ENCODE peak calls at places on chromosome 7, in eight cellular contexts. J is neuronal stem cell; O is right atrium auricular region; C is WERI-Rb-1; N is CD8-positive, alpha-beta T cell; H is endodermal cell; A is cardiac muscle cell; E is lower lobe of right lung. Y is an unnamed sample. For H3K9me3, the result is how much of the 10 kb centered on the place peaks cover.

GRCh38 chr7:24829787-24830186 is 72.5 kb upstream of the GSDME start:
- DNase-seq in O (no peak), C (no peak), N (no peak), H (no peak), J (no peak), A (peak), E (no peak), Y (no peak)

GRCh38 chr7:71482284-71482683 is 350.3 kb downstream of the GALNT17 start:
- DNase-seq in N (no peak), E (peak), H (no peak), C (no peak), A (no peak), O (no peak), J (no peak), Y (no peak)

GRCh38 chr7:20858913-20859312 is 72.2 kb upstream of the SP8 start:
- DNase-seq in C (no peak), A (no peak), E (no peak), O (no peak), N (no peak), H (no peak), J (no peak), Y (no peak)

GRCh38 chr7:106262268-106262881 is 22.4 kb downstream of the NAMPT start:
- DNase-seq in A (no peak), N (no peak), O (no peak), E (no peak), H (no peak), J (no peak), C (no peak), Y (no peak)

GRCh38 chr7:28354601-28355062 is 57.7 kb upstream of the CREB5 start:
- DNase-seq in A (peak), J (no peak), N (no peak), E (no peak), H (no peak), O (no peak), C (no peak), Y (no peak)

GRCh38 chr7:128940494-128941322 is 3.0 kb downstream of the IRF5 start:
- DNase-seq in O (no peak), N (no peak), C (no peak), J (no peak), E (peak), A (no peak), H (no peak), Y (peak)

GRCh38 chr7:6375346-6376101 is 72.2 kb downstream of the DAGLB start:
- DNase-seq in J (no peak), H (no peak), N (no peak), E (no peak), A (peak), O (no peak), C (no peak), Y (no peak)

GRCh38 chr7:70052691-70053090 is 454.4 kb downstream of the AUTS2 start:
- DNase-seq in C (no peak), E (no peak), H (no peak), A (peak), N (no peak), J (no peak), O (no peak), Y (no peak)

GRCh38 chr7:8724080-8724718 is 290.8 kb downstream of the NXPH1 start:
- DNase-seq in E (no peak), N (no peak), A (no peak), H (peak), O (no peak), C (peak), J (peak), Y (no peak)

GRCh38 chr7:135377171-135377570 is 132.7 kb downstream of the CNOT4 start:
- DNase-seq in C (no peak), H (no peak), E (no peak), A (no peak), J (no peak), N (no peak), O (no peak), Y (no peak)

GRCh38 chr7:109246330-109247077 is 676.8 kb downstream of the DNAJB9 start:
- DNase-seq in N (no peak), C (no peak), H (no peak), A (no peak), E (no peak), J (no peak), O (no peak), Y (no peak)

GRCh38 chr7:105913947-105914346 is 37.5 kb upstream of the ATXN7L1 start:
- DNase-seq in A (no peak), N (no peak), H (no peak), E (no peak), J (no peak), O (no peak), C (no peak), Y (no peak)

GRCh38 chr7:112533591-112533990 is 52.8 kb downstream of the LSMEM1 start:
- DNase-seq in J (no peak), H (no peak), A (no peak), O (no peak), C (no peak), N (no peak), E (no peak), Y (no peak)

GRCh38 chr7:12158334-12159060 is 52.6 kb upstream of the TMEM106B start:
- DNase-seq in O (no peak), N (no peak), H (no peak), J (no peak), E (no peak), C (no peak), A (peak), Y (no peak)

GRCh38 chr7:256461-256940 is 33.5 kb upstream of the FOXL3 start:
- DNase-seq in N (no peak), J (no peak), A (no peak), C (no peak), H (no peak), O (no peak), E (peak), Y (no peak)

GRCh38 chr7:20299647-20300312 is 30.9 kb upstream of the ITGB8 start:
- DNase-seq in O (no peak), E (no peak), J (no peak), N (no peak), C (no peak), H (no peak), A (peak), Y (no peak)

GRCh38 chr7:84399661-84400060 is 205.1 kb upstream of the SEMA3A start:
- DNase-seq in J (no peak), O (no peak), H (peak), E (no peak), A (no peak), N (no peak), C (no peak), Y (no peak)

GRCh38 chr7:133295484-133295883 is 42.6 kb downstream of the EXOC4 start:
- DNase-seq in N (no peak), A (no peak), C (no peak), E (no peak), O (no peak), J (no peak), H (no peak), Y (no peak)

GRCh38 chr7:28701731-28702130 is 256.4 kb downstream of the TRIL start:
- DNase-seq in A (no peak), O (no peak), C (no peak), J (no peak), E (no peak), H (no peak), N (no peak), Y (no peak)

GRCh38 chr7:98911936-98912335 is 33.6 kb downstream of the TRRAP start:
- DNase-seq in J (no peak), O (no peak), A (no peak), N (no peak), H (no peak), E (no peak), C (no peak), Y (no peak)

GRCh38 chr7:68984331-68984730 is 613.9 kb upstream of the AUTS2 start:
- DNase-seq in J (no peak), N (no peak), H (no peak), A (peak), O (no peak), C (no peak), E (no peak), Y (no peak)

GRCh38 chr7:112056409-112056808 is 149.8 kb downstream of the DOCK4 start:
- DNase-seq in H (no peak), O (no peak), C (peak), J (no peak), A (peak), E (no peak), N (no peak), Y (no peak)

GRCh38 chr7:2476776-2477446 is 713 bp upstream of the GRIFIN start:
- DNase-seq in E (no peak), J (no peak), O (no peak), A (no peak), N (no peak), H (peak), C (no peak), Y (no peak)

GRCh38 chr7:34124765-34125164 is 219.4 kb downstream of the BMPER start:
- DNase-seq in E (no peak), C (no peak), A (no peak), J (no peak), N (no peak), H (no peak), O (no peak), Y (no peak)

GRCh38 chr7:70470751-70471150 is 661.2 kb upstream of the GALNT17 start:
- DNase-seq in H (no peak), E (no peak), N (no peak), A (no peak), J (no peak), C (no peak), O (no peak), Y (no peak)

GRCh38 chr7:133704436-133704835 is 422.7 kb upstream of the LRGUK start:
- DNase-seq in H (no peak), C (no peak), J (no peak), N (no peak), A (no peak), E (no peak), O (no peak), Y (no peak)

GRCh38 chr7:92753614-92754013 is 82.8 kb downstream of the CDK6 start:
- DNase-seq in J (no peak), O (no peak), H (no peak), C (no peak), N (no peak), A (no peak), E (no peak), Y (no peak)

GRCh38 chr7:32658034-32658944 is 163.0 kb downstream of the AVL9 start:
- DNase-seq in J (no peak), N (no peak), A (peak), O (no peak), H (no peak), C (no peak), E (no peak), Y (no peak)

GRCh38 chr7:104848386-104848990 is 165.5 kb upstream of the KMT2E start:
- DNase-seq in J (peak), N (peak), H (peak), E (no peak), O (no peak), C (peak), A (peak), Y (no peak)

GRCh38 chr7:44235582-44236332 is 35.0 kb downstream of the YKT6 start:
- DNase-seq in A (no peak), E (no peak), O (no peak), N (no peak), C (peak), H (no peak), J (no peak), Y (no peak)

GRCh38 chr7:136555933-136556332 is 312.5 kb upstream of the CHRM2 start:
- DNase-seq in N (no peak), E (no peak), H (no peak), C (peak), A (no peak), J (no peak), O (no peak), Y (no peak)

GRCh38 chr7:24972166-24972477 is 7.9 kb downstream of the OSBPL3 start:
- DNase-seq in A (no peak), J (no peak), C (no peak), O (no peak), H (no peak), N (no peak), E (no peak), Y (no peak)

GRCh38 chr7:129462445-129462844 is 28.2 kb downstream of the STRIP2 start:
- DNase-seq in C (no peak), J (no peak), O (no peak), N (no peak), A (no peak), E (no peak), H (no peak), Y (no peak)

GRCh38 chr7:24756989-24757798 is at the start of gene GSDME:
- DNase-seq in H (peak), N (no peak), A (peak), J (peak), O (no peak), E (peak), C (peak), Y (peak)

GRCh38 chr7:112010994-112011393 is 195.2 kb downstream of the DOCK4 start:
- DNase-seq in J (no peak), O (no peak), A (no peak), E (no peak), N (no peak), H (no peak), C (no peak), Y (peak)

GRCh38 chr7:44223362-44224114 is 22.8 kb downstream of the YKT6 start:
- DNase-seq in C (no peak), N (no peak), J (no peak), E (peak), A (no peak), H (peak), O (no peak), Y (no peak)

GRCh38 chr7:155829796-155830470 is 17.7 kb upstream of the SHH start:
- DNase-seq in E (no peak), A (no peak), H (no peak), C (no peak), N (no peak), J (no peak), O (no peak), Y (no peak)

GRCh38 chr7:155833651-155834050 is 21.4 kb upstream of the SHH start:
- DNase-seq in H (no peak), A (no peak), N (no peak), C (no peak), E (no peak), O (no peak), J (no peak), Y (no peak)

GRCh38 chr7:155832581-155832981 is 20.3 kb upstream of the SHH start:
- DNase-seq in C (no peak), E (no peak), H (no peak), A (no peak), J (no peak), O (no peak), N (no peak), Y (no peak)

GRCh38 chr7:155830961-155831806 is 18.9 kb upstream of the SHH start:
- DNase-seq in H (no peak), N (no peak), C (no peak), O (no peak), J (no peak), E (no peak), A (no peak), Y (no peak)

GRCh38 chr7:155831807-155832524 is 19.7 kb upstream of the SHH start:
- DNase-seq in H (no peak), C (no peak), N (no peak), E (no peak), J (no peak), O (no peak), A (no peak), Y (no peak)
- H3K9me3 ChIP-seq in H (under half), C (under half), N (under half), E (under half), J (under half), O (under half), A (under half), Y (under half)

GRCh38 chr7:3591944-3592343 is 290.9 kb downstream of the SDK1 start:
- DNase-seq in C (no peak), O (no peak), A (no peak), N (no peak), J (no peak), E (no peak), H (no peak), Y (no peak)
- H3K4me3 ChIP-seq in C (no peak), O (no peak), A (no peak), N (no peak), J (no peak), E (no peak), H (peak), Y (no peak)

GRCh38 chr7:130917669-130918128 is 183.7 kb upstream of the KLF14 start:
- DNase-seq in E (no peak), H (no peak), A (no peak), C (no peak), N (no peak), J (no peak), O (no peak), Y (no peak)
- H3K27ac ChIP-seq in E (no peak), H (no peak), A (no peak), C (no peak), N (no peak), J (no peak), O (peak), Y (no peak)

DNA sequence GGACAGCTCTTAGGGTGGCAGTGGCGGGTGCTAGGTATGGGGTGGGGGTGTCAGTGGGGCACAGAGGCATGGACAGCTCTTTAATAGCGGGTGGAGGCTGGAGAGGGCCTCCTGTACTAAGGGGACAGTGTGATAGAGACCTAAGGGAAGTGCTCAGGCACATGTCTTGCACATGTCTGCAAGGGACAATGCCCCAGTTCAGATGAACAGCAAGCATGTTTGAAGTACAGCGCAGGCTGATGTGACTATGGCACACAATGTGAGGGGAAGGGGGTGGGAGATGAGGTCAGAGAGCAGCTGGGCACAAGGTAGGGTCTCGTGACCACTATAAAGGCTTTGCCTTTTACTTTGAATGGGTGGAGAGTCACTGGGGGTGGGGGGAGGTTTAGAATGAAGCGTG is 3.5 kb downstream of the GIMAP8 start:
- DNase-seq in N (no peak), J (no peak), H (peak), C (no peak), E (no peak), A (no peak), O (no peak), Y (no peak)
- H3K9me3 ChIP-seq in N (under half), J (under half), H (under half), C (under half), E (under half), A (under half), O (under half), Y (under half)

DNA sequence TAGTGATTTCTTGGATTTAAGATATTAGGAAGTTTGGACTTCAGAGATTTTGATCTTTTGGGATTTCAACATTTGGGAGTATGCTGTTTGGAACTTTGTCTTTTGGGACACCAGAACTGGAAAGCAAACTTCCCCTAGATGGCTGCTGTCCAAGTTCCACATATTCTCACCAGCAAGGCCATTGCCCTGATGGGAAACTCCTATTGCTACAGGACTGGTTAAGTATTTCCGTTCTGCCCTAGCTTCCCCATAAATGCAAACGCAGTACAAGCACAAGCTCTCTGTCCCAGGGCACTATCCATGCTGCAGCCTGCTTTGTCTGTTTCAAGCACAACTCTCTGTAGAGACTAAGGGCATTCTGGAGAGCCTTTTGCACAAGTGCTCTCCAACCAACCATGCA is 79.3 kb upstream of the SLC25A13 start:
- DNase-seq in N (no peak), O (no peak), H (no peak), J (no peak), E (no peak), C (no peak), A (peak), Y (peak)
- H3K4me3 ChIP-seq in N (no peak), O (no peak), H (no peak), J (no peak), E (no peak), C (no peak), A (no peak), Y (no peak)

GRCh38 chr7:26153823-26154783 is 2.1 kb downstream of the NFE2L3 start:
- DNase-seq in A (peak), E (no peak), N (no peak), C (no peak), H (peak), J (no peak), O (no peak), Y (no peak)

GRCh38 chr7:26157520-26158105 is 5.6 kb downstream of the NFE2L3 start:
- DNase-seq in J (no peak), E (no peak), O (no peak), H (no peak), C (no peak), N (no peak), A (no peak), Y (no peak)

GRCh38 chr7:26155531-26156375 is 3.8 kb downstream of the NFE2L3 start:
- DNase-seq in A (peak), O (no peak), H (peak), C (no peak), J (no peak), E (no peak), N (no peak), Y (no peak)

GRCh38 chr7:26159243-26159642 is 7.2 kb downstream of the NFE2L3 start:
- DNase-seq in O (no peak), C (no peak), H (no peak), E (no peak), J (no peak), A (no peak), N (no peak), Y (no peak)

DNA sequence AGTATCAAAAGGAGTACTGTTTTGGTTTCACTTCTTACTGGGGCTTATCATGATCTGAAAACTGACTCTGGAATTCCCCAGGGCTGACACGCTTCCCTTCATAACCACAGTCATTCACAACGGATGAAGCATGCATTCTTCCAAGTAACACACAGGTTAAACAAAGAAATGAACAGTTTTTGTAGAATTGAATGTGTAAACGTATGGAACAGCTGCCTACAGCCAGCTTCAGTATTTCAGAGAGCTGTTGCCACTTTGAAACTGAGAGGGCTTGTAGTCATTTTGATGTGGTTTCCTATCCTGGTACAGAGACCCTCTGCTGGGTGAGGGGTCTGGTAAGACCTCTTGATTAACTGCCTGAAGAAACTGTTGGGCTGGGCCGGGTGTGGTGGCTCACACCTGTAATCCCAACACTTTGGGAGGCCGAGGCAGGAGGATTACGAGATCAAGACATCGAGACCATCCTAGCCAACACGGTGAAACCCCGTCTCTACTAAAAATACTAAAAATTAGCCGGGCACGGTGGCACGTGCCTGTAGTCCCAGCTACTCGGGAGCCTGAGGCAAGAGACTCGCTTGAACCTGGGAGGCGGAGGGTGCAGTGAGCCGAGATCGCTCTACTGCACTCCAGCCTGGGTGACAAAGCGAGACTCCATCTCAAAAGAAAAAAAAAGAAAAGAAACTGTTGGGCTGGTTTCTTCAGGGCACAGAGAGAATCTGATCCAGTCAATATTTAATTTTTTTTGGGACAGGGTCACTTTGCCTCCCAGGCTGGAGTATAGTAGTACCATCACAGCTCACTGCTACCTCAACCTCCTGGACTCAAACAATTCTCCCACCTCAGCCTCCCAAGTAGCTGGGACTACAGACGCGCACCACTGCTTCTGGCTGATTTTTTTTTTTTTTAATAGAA is 4.7 kb downstream of the NFE2L3 start:
- DNase-seq in J (no peak), C (no peak), O (no peak), A (peak), H (no peak), N (no peak), E (no peak), Y (no peak)
- H3K27ac ChIP-seq in J (no peak), C (no peak), O (no peak), A (no peak), H (no peak), N (no peak), E (no peak), Y (peak)

GRCh38 chr7:101911800-101912705 is 94.6 kb downstream of the CUX1 start:
- DNase-seq in E (no peak), H (no peak), O (peak), C (no peak), A (peak), J (no peak), N (no peak), Y (no peak)
- H3K9me3 ChIP-seq in E (under half), H (under half), O (under half), C (under half), A (under half), J (under half), N (under half), Y (under half)

GRCh38 chr7:157446322-157446721 is 109.5 kb downstream of the DNAJB6 start:
- DNase-seq in J (no peak), E (peak), H (no peak), A (no peak), C (no peak), N (no peak), O (no peak), Y (no peak)
- H3K4me3 ChIP-seq in J (no peak), E (no peak), H (no peak), A (no peak), C (no peak), N (no peak), O (no peak), Y (no peak)

Y was measured in heart right ventricle.